ENCODE peak calls at places on chromosomes 6 and 20, in eight cellular contexts. M is LoVo; W is stimulated activated CD4-positive, alpha-beta T cell treated with anti-CD3 and anti-CD28 coated beads, Interleukin-2, amount 100 ng/mL, for 4 hours; K is colonic mucosa; E is endothelial cell; Z is AG09319; L is stimulated activated CD8-positive, alpha-beta memory T cell treated with anti-CD3 and anti-CD28 coated beads, Interleukin-7, amount 100 ng/mL, for 48 hours; J is epithelial cell of esophagus. C is an unnamed sample.

GRCh38 chr6:34412643-34413214 is 13.1 kb downstream of the RPS10 start:
- DNase-seq in M (no peak), W (no peak), K (no peak), E (no peak), Z (no peak), L (no peak), J (peak), C (no peak)

GRCh38 chr6:145277358-145278097 is 457.8 kb downstream of the EPM2A start:
- DNase-seq in M (no peak), W (no peak), K (no peak), E (no peak), Z (no peak), L (no peak), J (no peak), C (no peak)

GRCh38 chr6:154112181-154112809 is 73.3 kb downstream of the OPRM1 start:
- DNase-seq in M (peak), W (no peak), K (no peak), E (no peak), Z (no peak), L (no peak), J (peak), C (no peak)

GRCh38 chr6:22821664-22822320 is 252.4 kb downstream of the HDGFL1 start:
- DNase-seq in M (no peak), W (no peak), K (no peak), E (no peak), Z (no peak), L (no peak), J (no peak), C (no peak)

GRCh38 chr6:92469429-92469828 is 949.9 kb downstream of the EPHA7 start:
- DNase-seq in M (no peak), W (no peak), K (no peak), E (no peak), Z (no peak), L (no peak), J (no peak), C (no peak)

GRCh38 chr20:3741846-3742458 is 9.5 kb downstream of the HSPA12B start:
- DNase-seq in M (no peak), W (no peak), K (no peak), E (no peak), Z (no peak), L (no peak), J (no peak), C (no peak)

GRCh38 chr6:27814665-27815424 is 97.4 kb downstream of the OR2B2 start:
- DNase-seq in M (peak), W (peak), K (peak), E (peak), Z (peak), L (peak), J (peak), C (peak)

GRCh38 chr6:112254921-112255320 is 554 bp upstream of the LAMA4 start:
- DNase-seq in M (no peak), W (no peak), K (no peak), E (no peak), Z (no peak), L (no peak), J (no peak), C (no peak)

GRCh38 chr6:24931752-24932691 is 3.7 kb downstream of the RIPOR2 start:
- DNase-seq in M (peak), W (no peak), K (no peak), E (no peak), Z (no peak), L (no peak), J (peak), C (no peak)

GRCh38 chr6:131015630-131016263 is 47.3 kb downstream of the EPB41L2 start:
- DNase-seq in M (no peak), W (no peak), K (no peak), E (no peak), Z (peak), L (no peak), J (no peak), C (no peak)

GRCh38 chr6:101544286-101544685 is 150.8 kb downstream of the GRIK2 start:
- DNase-seq in M (no peak), W (no peak), K (no peak), E (no peak), Z (no peak), L (no peak), J (peak), C (no peak)

GRCh38 chr6:137767931-137768690 is 98.9 kb upstream of the TNFAIP3 start:
- DNase-seq in M (no peak), W (no peak), K (no peak), E (no peak), Z (no peak), L (no peak), J (peak), C (no peak)

GRCh38 chr6:63058601-63059000 is 152.7 kb upstream of the FKBP1C start:
- DNase-seq in M (no peak), W (no peak), K (no peak), E (no peak), Z (no peak), L (no peak), J (no peak), C (no peak)

GRCh38 chr6:34627296-34627695 is 69.3 kb downstream of the ILRUN start:
- DNase-seq in M (no peak), W (no peak), K (no peak), E (no peak), Z (no peak), L (no peak), J (peak), C (no peak)

GRCh38 chr20:25532015-25532751 is 53.1 kb downstream of the NINL start:
- DNase-seq in M (no peak), W (no peak), K (no peak), E (peak), Z (no peak), L (no peak), J (peak), C (no peak)

GRCh38 chr6:5512422-5512821 is 251.1 kb downstream of the FARS2 start:
- DNase-seq in M (no peak), W (no peak), K (no peak), E (no peak), Z (no peak), L (no peak), J (no peak), C (no peak)

GRCh38 chr6:117028256-117028655 is 151.2 kb downstream of the RFX6 start:
- DNase-seq in M (no peak), W (no peak), K (no peak), E (no peak), Z (no peak), L (no peak), J (no peak), C (no peak)